ENCODE peak calls at places on chromosomes 4 and X, in four cellular contexts. G is mesendoderm, W is HepG2, S is astrocyte. B is an unnamed sample.

GRCh38 chrX:16212436-16212835 is 45.2 kb downstream of the MAGEB17 start:
- DNase-seq in S (no peak), W (peak), G (peak), B (peak)

GRCh38 chr4:83112239-83112638 is 2.3 kb downstream of the PLAC8 start:
- DNase-seq in W (peak), S (no peak), G (no peak), B (peak)

GRCh38 chr4:152945639-152946038 is 9.5 kb downstream of the FHDC1 start:
- DNase-seq in S (no peak), G (no peak), W (no peak), B (no peak)

GRCh38 chr4:87353592-87353991 is 30.9 kb upstream of the HSD17B13 start:
- DNase-seq in S (no peak), W (peak), G (peak), B (peak)

GRCh38 chr4:163540977-163541376 is 46.5 kb downstream of the TMA16 start:
- DNase-seq in G (no peak), S (peak), W (no peak), B (no peak)

GRCh38 chr4:62709618-62710252 is 1509.6 kb downstream of the ADGRL3 start:
- DNase-seq in S (peak), W (peak), G (peak), B (peak)

GRCh38 chr4:119313237-119313636 is 8.7 kb downstream of the FABP2 start:
- DNase-seq in G (no peak), S (no peak), W (no peak), B (no peak)

GRCh38 chrX:118839334-118839958 is 15.8 kb downstream of the ZCCHC12 start:
- DNase-seq in G (peak), W (peak), S (no peak), B (peak)

GRCh38 chr4:76856183-76856969 is 41.6 kb downstream of the SOWAHB start:
- DNase-seq in W (peak), S (peak), G (peak), B (no peak)

GRCh38 chr4:174352405-174352804 is 68.7 kb downstream of the CEP44 start:
- DNase-seq in S (no peak), W (no peak), G (no peak), B (no peak)

GRCh38 chr4:61555789-61556188 is 355.7 kb downstream of the ADGRL3 start:
- DNase-seq in G (peak), S (peak), W (peak), B (no peak)

GRCh38 chrX:85611926-85612325 is 232.5 kb upstream of the POF1B start:
- DNase-seq in W (no peak), G (no peak), S (peak), B (peak)

DNA sequence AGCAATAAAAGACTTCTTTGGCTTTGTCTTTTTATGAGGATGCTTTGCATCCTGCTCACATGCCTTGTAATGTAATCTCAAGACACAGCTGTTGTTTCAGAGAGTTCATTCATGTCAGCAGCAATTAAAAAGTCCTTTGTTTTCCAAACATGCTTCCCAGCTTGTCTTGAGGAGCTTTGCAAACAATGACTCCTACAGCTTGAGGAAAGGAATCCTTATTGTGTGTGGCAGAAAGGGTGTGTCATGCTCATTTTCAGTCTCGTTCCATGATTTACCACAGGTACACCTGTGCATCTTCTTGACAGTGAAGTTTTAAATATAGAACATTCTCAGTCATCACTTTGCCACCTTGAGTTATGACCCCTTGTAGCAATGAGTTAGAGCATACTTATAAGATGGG is 139.3 kb upstream of the AADAT start:
- DNase-seq in G (peak), W (no peak), S (no peak), B (no peak)
- H3K4me2 ChIP-seq in G (no peak), W (no peak), S (no peak), B (no peak)

GRCh38 chrX:103399744-103400143 is 23.4 kb downstream of the BEX3 start:
- DNase-seq in G (no peak), W (no peak), S (no peak), B (no peak)

GRCh38 chrX:103398321-103398937 is 22.1 kb downstream of the BEX3 start:
- DNase-seq in S (peak), G (no peak), W (peak), B (no peak)

GRCh38 chrX:103396660-103397059 is 20.3 kb downstream of the BEX3 start:
- DNase-seq in W (no peak), S (no peak), G (no peak), B (no peak)

GRCh38 chrX:103396186-103396585 is 19.8 kb downstream of the BEX3 start:
- DNase-seq in S (peak), G (no peak), W (no peak), B (no peak)

DNA sequence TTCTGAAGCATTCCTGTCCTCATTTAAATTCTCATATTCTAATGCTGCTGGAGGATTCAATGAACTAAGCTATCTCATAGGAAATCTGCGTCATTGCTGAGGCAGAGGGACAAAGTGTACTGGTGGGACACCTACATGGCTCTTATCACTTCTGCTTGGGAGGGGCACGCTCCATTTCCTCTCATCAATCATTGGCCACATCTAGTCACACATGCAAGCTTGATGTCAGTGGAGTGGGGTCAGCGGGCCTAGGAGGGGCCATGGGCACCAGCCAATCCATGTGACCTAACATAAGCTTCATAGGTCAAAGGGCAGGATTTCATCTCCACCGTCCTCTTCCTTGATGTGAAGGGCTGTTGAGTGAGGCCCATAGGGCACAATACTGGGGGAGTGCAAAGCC is 21.4 kb downstream of the BEX3 start:
- DNase-seq in W (no peak), S (no peak), G (no peak), B (no peak)
- H3K9ac ChIP-seq in W (no peak), S (no peak), G (no peak), B (no peak)

DNA sequence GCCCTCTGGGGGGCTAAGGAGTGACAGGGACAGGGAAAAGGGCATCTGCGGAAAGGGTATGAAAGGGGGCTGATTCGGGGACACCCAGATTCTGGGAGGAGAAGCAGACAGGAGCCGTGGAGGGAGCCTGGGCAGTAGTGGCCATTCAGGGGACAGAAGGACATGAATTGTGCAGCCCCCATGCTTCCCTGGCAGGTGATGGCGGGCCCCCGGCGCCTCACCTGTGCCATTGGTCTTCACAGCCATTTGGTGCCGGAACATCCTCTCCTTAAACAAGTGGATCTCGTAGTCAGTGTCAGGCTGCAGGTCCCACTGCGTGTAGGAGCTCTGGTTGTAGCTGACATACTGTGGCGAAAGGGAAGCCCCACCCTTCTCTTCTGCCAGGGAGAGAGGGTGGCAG is 21.9 kb downstream of the L1CAM start:
- DNase-seq in W (no peak), S (no peak), G (no peak), B (no peak)
- H3K4me2 ChIP-seq in W (no peak), S (no peak), G (no peak), B (no peak)

GRCh38 chrX:46327229-46328081 is 217.8 kb downstream of the ZNF674 start:
- DNase-seq in S (peak), W (peak), G (peak), B (no peak)
- H3K9ac ChIP-seq in S (no peak), W (peak), G (no peak), B (no peak)

GRCh38 chr4:60187428-60187827 is 1012.7 kb upstream of the ADGRL3 start:
- DNase-seq in G (no peak), S (no peak), W (no peak), B (no peak)
- H3K4me2 ChIP-seq in G (no peak), S (no peak), W (peak), B (no peak)

DNA sequence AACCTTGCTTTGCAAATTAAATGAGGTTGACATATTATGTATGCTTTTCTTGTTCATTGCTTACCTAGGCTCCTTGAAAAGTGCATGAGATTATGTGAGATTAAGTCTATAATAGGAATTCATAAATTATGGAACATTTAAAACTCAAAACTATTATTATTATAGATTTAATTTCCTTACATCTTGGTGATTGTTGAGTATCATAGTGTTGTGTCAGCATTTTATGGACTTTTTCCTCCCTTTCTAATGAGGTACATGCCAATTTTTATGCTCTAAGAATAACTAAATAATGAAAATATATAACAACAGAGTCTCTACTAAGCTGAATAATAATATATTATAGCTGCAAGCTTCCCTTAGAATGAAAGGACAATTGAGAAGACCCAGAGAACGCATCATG is 848.8 kb upstream of the AADAT start:
- DNase-seq in S (no peak), W (no peak), G (no peak), B (no peak)
- H3K9ac ChIP-seq in S (no peak), W (no peak), G (no peak), B (no peak)

DNA sequence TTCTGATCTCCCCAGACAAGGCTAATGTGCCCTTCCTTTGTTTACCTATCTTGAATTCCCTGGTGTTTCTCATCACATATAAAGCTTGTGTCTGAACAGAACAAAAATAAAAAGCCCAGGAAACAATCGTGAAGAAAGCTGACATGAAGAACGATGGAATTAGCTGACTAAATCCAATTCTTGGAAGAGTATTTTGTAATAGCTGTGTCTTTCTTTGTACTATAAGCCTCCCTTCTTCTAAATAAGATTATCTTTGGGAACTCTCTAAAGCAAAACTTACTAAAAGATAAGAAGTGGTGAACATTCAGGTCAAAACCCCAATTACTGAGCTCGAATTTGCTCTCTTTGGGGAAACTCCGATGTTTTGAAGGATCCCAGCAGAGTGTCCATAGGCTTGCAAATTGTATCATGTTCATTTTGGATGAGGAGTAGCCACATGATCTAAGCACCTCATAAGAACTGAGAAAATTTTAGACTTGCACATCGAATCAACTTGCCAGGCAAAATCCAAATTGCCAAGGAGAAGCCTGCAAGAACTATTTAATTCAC is 106.3 kb downstream of the LNX1 start:
- DNase-seq in W (no peak), S (no peak), G (no peak), B (no peak)
- H3K4me2 ChIP-seq in W (no peak), S (no peak), G (no peak), B (no peak)

GRCh38 chrX:51891821-51892551 is 1.4 kb upstream of the MAGED1 start:
- DNase-seq in S (peak), G (peak), W (no peak), B (peak)
- H3K9ac ChIP-seq in S (peak), G (no peak), W (peak), B (peak)

B was measured in Karpas-422.